ENCODE peak calls at places on chromosomes 16 and 17, in eight cellular contexts. G is HCEC 1CT, D is mesothelial cell of epicardium, K is neural crest cell, Y is Calu3, I is T-cell, N is MG63, A is DMS153. L is an unnamed sample.

GRCh38 chr16:14564323-14564722 is 65.7 kb downstream of the PARN start:
- DNase-seq in G (no peak), D (no peak), K (no peak), Y (no peak), I (no peak), N (no peak), A (peak), L (no peak)

GRCh38 chr16:11461595-11461990 is 116.3 kb downstream of the RMI2 start:
- DNase-seq in G (no peak), D (no peak), K (no peak), Y (no peak), I (no peak), N (no peak), A (no peak), L (no peak)

GRCh38 chr17:79922798-79923197 is 83.6 kb upstream of the CBX4 start:
- DNase-seq in G (no peak), D (no peak), K (no peak), Y (no peak), I (no peak), N (no peak), A (no peak), L (no peak)

GRCh38 chr17:15092261-15092660 is 172.9 kb downstream of the PMP22 start:
- DNase-seq in G (no peak), D (no peak), K (no peak), Y (no peak), I (no peak), N (no peak), A (no peak), L (no peak)

GRCh38 chr16:82633964-82634600 is 7.3 kb downstream of the CDH13 start:
- DNase-seq in G (no peak), D (no peak), K (peak), Y (no peak), I (no peak), N (peak), A (peak), L (peak)

GRCh38 chr17:42286411-42287295 is 1.6 kb upstream of the STAT5A start:
- DNase-seq in G (no peak), D (no peak), K (no peak), Y (no peak), I (no peak), N (no peak), A (no peak), L (no peak)

GRCh38 chr17:77480509-77481215 is 339.9 kb downstream of the SEC14L1 start:
- DNase-seq in G (no peak), D (no peak), K (no peak), Y (no peak), I (no peak), N (no peak), A (no peak), L (no peak)

GRCh38 chr16:27324851-27325301 is 11.1 kb downstream of the IL4R start:
- DNase-seq in G (no peak), D (no peak), K (no peak), Y (no peak), I (no peak), N (no peak), A (no peak), L (no peak)

GRCh38 chr16:87927195-87927562 is 9.2 kb downstream of the CA5A start:
- DNase-seq in G (no peak), D (no peak), K (no peak), Y (no peak), I (no peak), N (no peak), A (peak), L (no peak)

GRCh38 chr16:50593410-50594139 is 45.4 kb downstream of the NKD1 start:
- DNase-seq in G (no peak), D (no peak), K (peak), Y (no peak), I (no peak), N (no peak), A (no peak), L (no peak)

GRCh38 chr17:21194688-21195087 is 19.3 kb downstream of the TMEM11 start:
- DNase-seq in G (no peak), D (no peak), K (no peak), Y (no peak), I (no peak), N (no peak), A (no peak), L (no peak)

GRCh38 chr17:75869282-75870141 is 8.9 kb downstream of the TRIM47 start:
- DNase-seq in G (peak), D (no peak), K (no peak), Y (peak), I (no peak), N (peak), A (no peak), L (peak)

GRCh38 chr17:4250887-4251286 is 12.9 kb downstream of the ANKFY1 start:
- DNase-seq in G (no peak), D (no peak), K (no peak), Y (no peak), I (no peak), N (no peak), A (no peak), L (no peak)

GRCh38 chr16:27756206-27756970 is 206.4 kb downstream of the KATNIP start:
- DNase-seq in G (no peak), D (no peak), K (no peak), Y (no peak), I (no peak), N (no peak), A (no peak), L (no peak)

GRCh38 chr16:76963614-76964315 is 227.2 kb upstream of the MON1B start:
- DNase-seq in G (no peak), D (no peak), K (no peak), Y (no peak), I (no peak), N (no peak), A (no peak), L (no peak)

GRCh38 chr16:88086571-88087516 is 135.6 kb downstream of the BANP start:
- DNase-seq in G (no peak), D (no peak), K (no peak), Y (no peak), I (no peak), N (no peak), A (no peak), L (no peak)

L was measured in AG08396.